ENCODE peak calls at places on chromosomes 4 and X, in eight cellular contexts. J is posterior vena cava; U is HT1080; P is stimulated activated CD4-positive, alpha-beta T cell treated with anti-CD3 and anti-CD28 coated beads, Interleukin-15, amount 100 ng/mL, for 24 hours; X is globus pallidus; B is ovary; C is HFFc6; D is stimulated activated CD8-positive, alpha-beta memory T cell treated with anti-CD3 and anti-CD28 coated beads, Interleukin-7, amount 100 ng/mL, for 1 hour. S is an unnamed sample.

GRCh38 chr4:82638479-82638878 is 76.7 kb upstream of the TMEM150C start:
- DNase-seq in J (no peak), U (no peak), P (no peak), X (no peak), B (no peak), C (no peak), D (no peak), S (no peak)

GRCh38 chr4:26360864-26361263 is 40.0 kb downstream of the RBPJ start:
- DNase-seq in J (no peak), U (no peak), P (no peak), X (no peak), B (no peak), C (no peak), D (no peak), S (no peak)

GRCh38 chrX:120749141-120749846 is 119.4 kb upstream of the C1GALT1C1 start:
- DNase-seq in J (no peak), U (no peak), P (no peak), X (no peak), B (no peak), C (peak; percentile 39), D (no peak), S (peak; percentile 41)

GRCh38 chrX:38276089-38276488 is 51.2 kb downstream of the RPGR start:
- DNase-seq in J (no peak), U (no peak), P (no peak), X (no peak), B (no peak), C (no peak), D (no peak), S (no peak)

GRCh38 chr4:25523405-25523804 is 132.2 kb upstream of the SLC34A2 start:
- DNase-seq in J (no peak), U (no peak), P (no peak), X (no peak), B (no peak), C (no peak), D (no peak), S (no peak)

GRCh38 chr4:153402366-153402765 is 57.9 kb downstream of the MND1 start:
- DNase-seq in J (no peak), U (no peak), P (no peak), X (no peak), B (no peak), C (no peak), D (no peak), S (no peak)

GRCh38 chrX:129836827-129837226 is 6.9 kb downstream of the ZDHHC9 start:
- DNase-seq in J (no peak), U (no peak), P (no peak), X (no peak), B (no peak), C (no peak), D (no peak), S (no peak)

GRCh38 chr4:85128246-85129204 is 162.0 kb upstream of the WDFY3 start:
- DNase-seq in J (no peak), U (no peak), P (no peak), X (no peak), B (no peak), C (no peak), D (no peak), S (no peak)

GRCh38 chrX:138775501-138775900 is 64.0 kb upstream of the FGF13 start:
- DNase-seq in J (no peak), U (peak; percentile 24), P (no peak), X (no peak), B (no peak), C (peak; percentile 13), D (no peak), S (no peak)

GRCh38 chrX:65871671-65872311 is 168.1 kb downstream of the VSIG4 start:
- DNase-seq in J (no peak), U (peak; percentile 79), P (peak; percentile 5), X (no peak), B (no peak), C (no peak), D (no peak), S (no peak)

GRCh38 chr4:124757121-124757520 is 44.6 kb upstream of the ANKRD50 start:
- DNase-seq in J (no peak), U (peak; percentile 25), P (no peak), X (no peak), B (no peak), C (peak; percentile 10), D (no peak), S (no peak)

GRCh38 chr4:5988086-5988845 is 30.0 kb downstream of the C4orf50 start:
- DNase-seq in J (peak; percentile 29), U (peak; percentile 67), P (no peak), X (no peak), B (peak; percentile 13), C (no peak), D (no peak), S (no peak)

GRCh38 chr4:142547974-142548373 is 298.1 kb downstream of the INPP4B start:
- DNase-seq in J (no peak), U (no peak), P (no peak), X (peak; percentile 4), B (no peak), C (peak; percentile 61), D (no peak), S (no peak)

S was measured in BJ.